ENCODE peak calls at places on chromosome 6, in eight cellular contexts. W is MCF 10A, M is AG04450, U is fibroblast of mammary gland, R is hepatocyte, T is heart left ventricle, Y is dorsolateral prefrontal cortex, D is HCT116. N is an unnamed sample.

GRCh38 chr6:112144145-112144926 is 56.9 kb downstream of the FAM229B start:
- DNase-seq in M (no peak), R (no peak), D (no peak), W (no peak), Y (no peak), U (peak), T (no peak), N (no peak)

GRCh38 chr6:138987643-138988468 is at the start of gene REPS1:
- DNase-seq in U (peak), W (peak), R (peak), M (peak), D (peak), T (peak), Y (peak), N (peak)

GRCh38 chr6:106309024-106309423 is 16.5 kb downstream of the ATG5 start:
- DNase-seq in W (no peak), T (no peak), Y (no peak), D (no peak), M (no peak), R (no peak), U (no peak), N (peak)

GRCh38 chr6:170362121-170362520 is 55.6 kb downstream of the FAM120B start:
- DNase-seq in Y (no peak), W (no peak), U (no peak), M (no peak), D (no peak), R (no peak), T (no peak), N (no peak)

GRCh38 chr6:157681041-157681650 is 141.9 kb upstream of the SNX9 start:
- DNase-seq in D (no peak), W (no peak), Y (no peak), R (no peak), U (no peak), T (no peak), M (no peak), N (no peak)

GRCh38 chr6:51813904-51814303 is 273.5 kb downstream of the PKHD1 start:
- DNase-seq in U (no peak), W (no peak), M (no peak), D (no peak), T (no peak), R (no peak), Y (no peak), N (no peak)

GRCh38 chr6:18496462-18496861 is 109.3 kb downstream of the RNF144B start:
- DNase-seq in U (no peak), M (no peak), Y (no peak), T (no peak), R (no peak), D (no peak), W (peak), N (no peak)

GRCh38 chr6:12886961-12887775 is 170.6 kb downstream of the PHACTR1 start:
- DNase-seq in M (no peak), D (no peak), U (peak), Y (no peak), T (no peak), R (peak), W (no peak), N (no peak)

GRCh38 chr6:45138765-45139164 is 189.4 kb upstream of the RUNX2 start:
- DNase-seq in D (no peak), R (no peak), T (no peak), Y (no peak), U (no peak), W (no peak), M (no peak), N (no peak)

GRCh38 chr6:138752017-138752416 is 21.6 kb upstream of the CCDC28A start:
- DNase-seq in U (no peak), Y (no peak), M (no peak), W (no peak), T (no peak), R (no peak), D (no peak), N (no peak)

GRCh38 chr6:115838763-115839401 is 221.8 kb downstream of the FRK start:
- DNase-seq in U (peak), W (peak), D (peak), Y (no peak), M (no peak), T (no peak), R (peak), N (no peak)

GRCh38 chr6:21455071-21455470 is 138.5 kb upstream of the SOX4 start:
- DNase-seq in R (peak), M (no peak), D (no peak), T (no peak), W (no peak), U (peak), Y (no peak), N (no peak)

GRCh38 chr6:41122918-41123317 is 31.2 kb downstream of the TREML1 start:
- DNase-seq in U (no peak), W (no peak), T (no peak), Y (no peak), D (no peak), R (no peak), M (no peak), N (no peak)

GRCh38 chr6:41434803-41435470 is 99.5 kb downstream of the NCR2 start:
- DNase-seq in Y (no peak), W (no peak), T (no peak), U (no peak), D (no peak), M (no peak), R (no peak), N (no peak)

GRCh38 chr6:107869871-107870270 is 45.8 kb upstream of the SCML4 start:
- DNase-seq in T (no peak), M (no peak), R (no peak), Y (no peak), W (no peak), D (no peak), U (no peak), N (no peak)

GRCh38 chr6:107864235-107864970 is 40.3 kb upstream of the SCML4 start:
- DNase-seq in R (no peak), W (no peak), D (no peak), Y (no peak), U (no peak), M (no peak), T (no peak), N (no peak)

GRCh38 chr6:107866606-107867301 is 42.6 kb upstream of the SCML4 start:
- DNase-seq in D (peak), T (no peak), U (peak), R (peak), M (no peak), W (peak), Y (no peak), N (peak)

GRCh38 chr6:107868867-107869611 is 44.9 kb upstream of the SCML4 start:
- DNase-seq in Y (no peak), W (no peak), D (no peak), U (no peak), T (no peak), R (no peak), M (no peak), N (no peak)

DNA sequence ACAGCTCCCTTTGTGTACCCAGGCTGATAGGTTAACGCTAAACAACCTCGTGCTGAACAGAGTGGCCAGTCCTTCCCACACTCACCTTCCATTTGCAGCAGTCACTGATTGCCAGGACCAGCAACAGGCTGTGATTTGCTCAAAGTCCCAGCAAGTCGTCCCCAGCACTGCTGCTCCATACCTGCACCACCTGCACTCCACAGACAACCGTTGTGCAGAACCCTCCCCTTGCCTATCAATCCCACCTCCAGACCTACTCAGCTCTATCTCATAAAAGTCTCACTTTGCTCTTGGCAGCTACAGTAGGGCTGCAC is 43.1 kb upstream of the SCML4 start:
- DNase-seq in D (no peak), Y (no peak), R (no peak), M (no peak), U (no peak), T (no peak), W (no peak), N (no peak)
- TF ChIP-seq CTCF in D (no peak), Y (no peak), R (no peak), M (no peak), U (no peak), T (no peak), W (peak), N (no peak)

GRCh38 chr6:48610846-48611245 is 499.8 kb upstream of the PTCHD4 start:
- DNase-seq in D (no peak), T (no peak), M (no peak), R (no peak), U (peak), W (peak), Y (no peak), N (no peak)

GRCh38 chr6:48615041-48615440 is 504.0 kb upstream of the PTCHD4 start:
- DNase-seq in R (no peak), U (peak), Y (no peak), D (no peak), M (peak), W (no peak), T (no peak), N (peak)

GRCh38 chr6:48611332-48611731 is 500.3 kb upstream of the PTCHD4 start:
- DNase-seq in U (peak), T (no peak), M (peak), D (no peak), W (peak), Y (no peak), R (no peak), N (no peak)

GRCh38 chr6:48614326-48614725 is 503.3 kb upstream of the PTCHD4 start:
- DNase-seq in Y (no peak), M (no peak), T (no peak), W (no peak), D (no peak), R (no peak), U (no peak), N (no peak)

DNA sequence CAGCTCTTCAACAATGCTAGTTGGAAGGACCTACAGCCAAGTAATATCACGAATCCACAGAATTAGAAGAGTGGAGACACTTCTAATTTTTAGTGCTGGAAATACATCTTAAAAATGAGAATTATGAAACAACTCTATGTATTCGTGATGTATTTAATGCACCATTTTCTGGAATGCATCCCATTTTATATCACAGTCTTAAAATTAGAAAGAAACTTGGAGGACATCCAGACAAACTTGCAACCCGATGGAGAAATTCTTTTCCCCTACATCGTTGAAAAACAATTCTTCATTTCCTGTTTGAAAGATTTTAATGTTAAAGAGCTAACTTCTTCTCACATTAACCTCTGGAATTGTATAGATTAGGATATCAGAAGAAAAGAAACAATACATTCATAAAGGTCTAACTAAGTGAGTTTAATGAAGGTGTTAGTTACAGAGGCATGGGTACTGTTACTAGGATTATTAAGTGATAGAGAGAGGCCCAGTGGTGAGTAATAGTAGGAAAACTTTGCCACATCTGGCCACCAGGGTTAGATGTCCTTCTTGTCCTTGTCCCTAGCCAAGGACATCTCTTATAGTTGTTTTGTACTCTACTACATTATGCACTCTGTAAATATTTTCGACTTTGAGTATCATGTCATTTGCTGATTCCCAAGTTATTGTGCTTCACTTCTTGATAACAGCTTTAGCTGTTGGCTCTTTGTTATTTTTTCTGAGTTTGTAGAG is 502.4 kb upstream of the PTCHD4 start:
- DNase-seq in U (no peak), M (no peak), W (peak), D (no peak), R (no peak), Y (no peak), T (no peak), N (no peak)
- TF ChIP-seq CTCF in U (no peak), M (no peak), W (no peak), D (no peak), R (no peak), Y (no peak), T (no peak), N (no peak)

GRCh38 chr6:76684881-76685280 is 612.4 kb upstream of the IMPG1 start:
- DNase-seq in T (no peak), M (no peak), Y (no peak), D (no peak), U (peak), R (peak), W (no peak), N (no peak)
- TF ChIP-seq CTCF in T (no peak), M (no peak), Y (no peak), D (peak), U (no peak), R (peak), W (no peak), N (no peak)

DNA sequence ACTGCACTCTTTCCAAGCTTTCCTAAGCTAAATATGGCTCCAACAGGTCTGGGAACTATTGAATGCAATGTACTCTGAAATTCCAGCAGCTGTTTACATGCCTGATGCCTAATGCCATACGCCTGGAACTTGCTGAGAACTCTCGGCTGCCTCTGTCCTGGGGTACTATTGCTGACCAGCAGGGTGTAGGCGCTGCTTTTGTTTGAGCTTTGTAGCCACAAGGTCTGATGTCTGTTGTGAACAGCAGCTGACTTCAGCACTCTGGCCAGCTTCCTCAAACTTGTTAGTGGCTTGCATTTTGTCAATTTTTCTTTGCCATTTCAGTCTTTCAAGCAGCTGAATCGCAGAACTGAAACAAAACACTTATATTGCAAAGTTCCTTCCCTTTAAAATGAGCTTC is 26.7 kb downstream of the SAYSD1 start:
- DNase-seq in Y (no peak), U (peak), R (peak), T (peak), W (peak), M (peak), D (no peak), N (peak)
- TF ChIP-seq CTCF in Y (peak), U (peak), R (peak), T (peak), W (no peak), M (peak), D (peak), N (peak)

GRCh38 chr6:69722683-69723082 is 74.1 kb downstream of the LMBRD1 start:
- DNase-seq in M (no peak), Y (no peak), R (no peak), T (no peak), D (no peak), W (no peak), U (no peak), N (no peak)

GRCh38 chr6:69719602-69720193 is 77.1 kb downstream of the LMBRD1 start:
- DNase-seq in M (no peak), W (peak), Y (no peak), R (peak), D (peak), T (no peak), U (peak), N (peak)
- TF ChIP-seq CTCF in M (peak), W (peak), Y (peak), R (peak), D (peak), T (no peak), U (peak), N (peak)

GRCh38 chr6:163147988-163148387 is 266.5 kb upstream of the QKI start:
- DNase-seq in M (no peak), W (no peak), R (no peak), D (no peak), Y (no peak), T (no peak), U (no peak), N (no peak)
- TF ChIP-seq CTCF in M (no peak), W (no peak), R (no peak), D (no peak), Y (peak), T (no peak), U (no peak), N (no peak)

GRCh38 chr6:125979101-125979500 is 7.2 kb upstream of the TRMT11 start:
- DNase-seq in T (no peak), W (no peak), M (no peak), R (no peak), Y (no peak), D (no peak), U (no peak), N (no peak)

GRCh38 chr6:125968493-125968892 is 11.9 kb downstream of the HINT3 start:
- DNase-seq in R (no peak), W (no peak), M (no peak), D (no peak), Y (no peak), U (no peak), T (no peak), N (no peak)

GRCh38 chr6:125970760-125971159 is 14.2 kb downstream of the HINT3 start:
- DNase-seq in U (no peak), Y (no peak), T (no peak), R (no peak), D (no peak), M (no peak), W (no peak), N (no peak)

GRCh38 chr6:125974214-125974866 is 12.0 kb upstream of the TRMT11 start:
- DNase-seq in Y (no peak), W (peak), U (peak), T (no peak), M (no peak), D (peak), R (peak), N (peak)
- TF ChIP-seq CTCF in Y (peak), W (peak), U (peak), T (peak), M (peak), D (peak), R (peak), N (peak)

DNA sequence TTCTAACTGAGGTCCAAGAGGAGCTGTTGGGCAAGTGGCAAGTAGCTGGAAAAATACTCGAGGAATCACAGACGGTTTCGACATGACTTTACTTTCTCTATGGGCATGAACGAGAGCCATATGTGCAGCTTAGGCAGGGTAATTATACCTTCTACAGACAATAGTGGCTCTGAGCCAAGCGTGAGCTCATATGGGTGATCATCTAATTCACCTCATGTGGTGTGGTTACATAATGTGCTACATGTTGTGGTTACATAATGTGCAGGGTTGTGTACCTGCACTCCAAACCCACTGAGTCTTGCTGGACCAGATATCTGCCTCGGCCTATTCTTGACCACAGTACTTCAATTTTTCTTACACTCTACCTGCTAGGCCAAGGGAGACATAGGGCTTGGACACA is 771.7 kb upstream of the EYS start:
- DNase-seq in W (peak), Y (no peak), M (no peak), T (no peak), U (peak), R (no peak), D (no peak), N (no peak)
- TF ChIP-seq CTCF in W (no peak), Y (no peak), M (no peak), T (no peak), U (no peak), R (no peak), D (no peak), N (no peak)